ENCODE peak calls at places on chromosomes 7 and 10, in eight cellular contexts. B is GM23248, F is mesendoderm, C is body of pancreas, L is OCI-LY7, A is stomach, J is heart right ventricle, Y is uterus. D is an unnamed sample.
A peak's percentile ranks its signal among the peaks of the same experiment; 100 is the strongest.

GRCh38 chr10:29858352-29859267 is 200.8 kb downstream of the JCAD start:
- DNase-seq in C (peak; percentile 69), B (peak; percentile 80), A (peak; percentile 57), F (peak; percentile 71), L (no peak), J (peak; percentile 67), Y (peak; percentile 63), D (no peak)

GRCh38 chr7:2638224-2638991 is 6.6 kb downstream of the TTYH3 start:
- DNase-seq in L (no peak), J (peak; percentile 64), B (peak; percentile 92), C (peak; percentile 51), F (no peak), Y (peak; percentile 61), A (no peak), D (no peak)

GRCh38 chr10:132134541-132135397 is 52.0 kb upstream of the DPYSL4 start:
- DNase-seq in Y (no peak), L (no peak), B (no peak), A (no peak), C (no peak), F (no peak), J (peak; percentile 7), D (no peak)

GRCh38 chr10:43204943-43205671 is 61.8 kb downstream of the RASGEF1A start:
- DNase-seq in Y (no peak), J (no peak), A (peak; percentile 49), C (peak; percentile 55), F (peak; percentile 90), L (peak; percentile 77), B (peak; percentile 78), D (no peak)

GRCh38 chr7:55237156-55237721 is 127.9 kb upstream of the LANCL2 start:
- DNase-seq in J (no peak), B (no peak), L (no peak), A (no peak), Y (no peak), C (no peak), F (no peak), D (no peak)

GRCh38 chr7:69840248-69840647 is 242.0 kb downstream of the AUTS2 start:
- DNase-seq in Y (no peak), F (no peak), C (no peak), L (peak; percentile 61), A (no peak), J (no peak), B (no peak), D (no peak)

GRCh38 chr10:6228010-6228511 is 25.3 kb downstream of the PFKFB3 start:
- DNase-seq in F (no peak), L (no peak), C (no peak), A (no peak), Y (no peak), B (peak; percentile 23), J (no peak), D (no peak)

GRCh38 chr10:511101-511848 is 178.2 kb downstream of the DIP2C start:
- DNase-seq in J (peak; percentile 95), B (peak; percentile 92), F (peak; percentile 97), C (peak; percentile 93), L (peak; percentile 91), A (peak; percentile 95), Y (peak; percentile 93), D (peak; percentile 84)

GRCh38 chr7:147492621-147493020 is 1097.9 kb upstream of the C7orf33 start:
- DNase-seq in Y (no peak), B (peak; percentile 63), J (no peak), F (no peak), C (no peak), A (no peak), L (no peak), D (no peak)

GRCh38 chr7:46153583-46153950 is 232.5 kb upstream of the IGFBP3 start:
- DNase-seq in F (no peak), C (no peak), B (no peak), L (no peak), A (no peak), J (no peak), Y (no peak), D (no peak)

GRCh38 chr7:124768525-124768924 is 2.9 kb upstream of the GPR37 start:
- DNase-seq in F (no peak), B (no peak), J (no peak), Y (no peak), C (no peak), L (no peak), A (no peak), D (no peak)

GRCh38 chr7:104033837-104034236 is 44.4 kb upstream of the RELN start:
- DNase-seq in F (no peak), B (no peak), A (no peak), C (no peak), J (no peak), L (no peak), Y (no peak), D (no peak)
- H3K4me1 ChIP-seq in F (no peaks in the 10 kb centered on the region), B (no peaks in the 10 kb centered on the region), A (no peaks in the 10 kb centered on the region), C (no peaks in the 10 kb centered on the region), J (no peaks in the 10 kb centered on the region), L (no peaks in the 10 kb centered on the region), Y (no peaks in the 10 kb centered on the region), D (no peaks in the 10 kb centered on the region)

GRCh38 chr7:74665296-74665938 is 7.9 kb downstream of the GTF2I start:
- DNase-seq in Y (no peak), J (no peak), C (no peak), B (no peak), F (no peak), L (no peak), A (no peak), D (no peak)
- H3K4me3 ChIP-seq in Y (no peak overlapping the region), J (no peak overlapping the region), C (no peak overlapping the region), B (no peak overlapping the region), F (no peak overlapping the region), L (no peak overlapping the region), A (no peak overlapping the region), D (no peak overlapping the region)

GRCh38 chr7:36037121-36037662 is 115.9 kb upstream of the EEPD1 start:
- DNase-seq in L (no peak), C (peak; percentile 85), A (peak; percentile 77), B (peak; percentile 75), Y (peak; percentile 51), J (peak; percentile 52), F (peak; percentile 97), D (no peak)
- H3K27ac ChIP-seq in L (no peak overlapping the region), C (peak overlapping the region; percentile 37), A (peak overlapping the region; percentile 67), B (no peak overlapping the region), Y (peak overlapping the region; percentile 51), J (peak overlapping the region; percentile 87), F (no peak overlapping the region), D (no peak overlapping the region)

GRCh38 chr7:27132214-27132613 is 1.7 kb upstream of the HOXA4 start:
- DNase-seq in B (no peak), L (no peak), A (no peak), F (no peak), C (no peak), Y (no peak), J (no peak), D (no peak)

GRCh38 chr7:27132978-27133377 is 2.4 kb upstream of the HOXA4 start:
- DNase-seq in F (no peak), L (no peak), C (no peak), A (no peak), B (no peak), J (no peak), Y (no peak), D (no peak)

GRCh38 chr7:27134392-27134791 is 3.8 kb upstream of the HOXA4 start:
- DNase-seq in B (peak; percentile 96), Y (peak; percentile 59), L (no peak), F (no peak), A (no peak), C (no peak), J (no peak), D (no peak)

GRCh38 chr7:27131390-27131819 is 848 bp upstream of the HOXA4 start:
- DNase-seq in L (no peak), J (no peak), A (no peak), Y (no peak), B (peak; percentile 58), F (no peak), C (no peak), D (no peak)

DNA sequence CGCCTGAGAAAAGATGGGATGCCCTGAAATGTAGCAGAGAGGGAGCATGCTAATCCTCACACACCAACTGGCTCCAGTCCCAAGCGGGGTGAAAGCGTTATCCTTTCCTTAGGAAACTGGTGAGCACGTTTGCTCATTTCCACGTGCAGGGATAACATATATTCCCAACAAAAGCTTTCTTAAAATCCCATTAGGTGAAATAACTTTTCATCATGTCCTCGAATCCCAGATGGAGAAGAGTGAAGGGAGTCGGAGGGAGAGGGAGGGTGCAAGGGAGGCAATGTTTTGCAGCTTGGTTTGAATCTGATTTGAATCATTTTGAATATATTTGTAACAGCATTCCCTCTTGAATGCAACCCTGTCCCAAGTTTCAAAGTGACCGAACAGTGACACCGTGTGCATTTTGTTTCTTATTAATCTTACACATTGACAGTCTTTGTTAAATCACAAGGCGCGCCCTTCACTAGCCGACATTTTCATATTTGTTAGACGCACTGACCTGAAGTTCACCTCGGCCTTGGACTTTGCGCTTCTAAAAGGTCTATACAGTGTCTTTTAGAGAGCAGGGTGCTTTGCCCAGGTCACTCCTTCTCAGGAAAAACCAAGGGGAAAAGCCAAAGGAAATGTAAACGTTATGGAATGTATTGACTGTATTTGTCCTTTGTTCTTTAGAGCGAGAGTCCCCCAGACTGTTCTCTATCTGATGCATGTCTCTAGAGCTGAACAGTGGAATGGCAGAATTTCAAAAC is 3.0 kb upstream of the HOXA4 start:
- DNase-seq in A (no peak), L (no peak), C (no peak), F (no peak), Y (no peak), J (no peak), B (no peak), D (no peak)
- H3K4me1 ChIP-seq in A (peaks cover 16% of the 10 kb centered on the region), L (peaks cover 4% of the 10 kb centered on the region), C (peaks cover 10% of the 10 kb centered on the region), F (no peaks in the 10 kb centered on the region), Y (no peaks in the 10 kb centered on the region), J (peaks cover 14% of the 10 kb centered on the region), B (peaks cover 23% of the 10 kb centered on the region), D (no peaks in the 10 kb centered on the region)

DNA sequence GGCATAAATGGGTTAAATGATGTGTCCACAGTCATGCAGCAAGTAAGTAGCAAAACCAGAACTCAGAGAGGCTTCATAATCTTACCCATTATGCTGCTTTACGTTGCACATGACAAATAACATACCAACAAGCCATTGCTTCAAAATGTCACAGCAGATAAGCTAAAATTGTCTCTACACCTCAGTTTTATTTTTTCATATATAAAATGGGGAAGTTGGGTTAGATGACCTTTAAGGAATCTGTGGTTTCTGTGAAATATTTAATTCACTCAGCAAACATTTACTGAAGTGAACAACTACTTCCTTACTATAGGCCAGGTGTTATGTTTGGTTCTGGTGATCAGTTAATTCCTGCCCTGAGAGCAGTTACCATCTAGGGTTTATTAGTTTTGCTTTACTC is 2.3 kb upstream of the ASCC1 start:
- DNase-seq in F (no peak), L (peak; percentile 77), B (no peak), C (no peak), J (no peak), Y (no peak), A (no peak), D (no peak)
- H3K4me3 ChIP-seq in F (no peak overlapping the region), L (peak overlapping the region; percentile 56), B (no peak overlapping the region), C (no peak overlapping the region), J (no peak overlapping the region), Y (no peak overlapping the region), A (peak overlapping the region; percentile 15), D (no peak overlapping the region)

GRCh38 chr7:48107926-48108472 is 18.9 kb downstream of the UPP1 start:
- DNase-seq in J (no peak), L (no peak), B (no peak), Y (no peak), F (no peak), C (no peak), A (no peak), D (no peak)
- H3K27ac ChIP-seq in J (no peak overlapping the region), L (no peak overlapping the region), B (no peak overlapping the region), Y (no peak overlapping the region), F (no peak overlapping the region), C (no peak overlapping the region), A (no peak overlapping the region), D (no peak overlapping the region)

D was measured in iPS DF 6.9.